ENCODE peak calls at places on chromosomes 12 and 14, in eight cellular contexts. One of them, this sample, is unnamed.

GRCh38 chr12:111435661-111436201 is 30.0 kb downstream of the SH2B3 start:
- DNase-seq in AG10803: no peak
- DNase-seq in GM12865: peak; percentile 45
- DNase-seq in HFF-Myc: no peak
- DNase-seq in astrocyte of the spinal cord: no peak
- DNase-seq in BE2C: no peak
- DNase-seq in psoas muscle: no peak
- DNase-seq in pancreas: no peak
- DNase-seq in this sample: no peak

GRCh38 chr14:102220031-102220430 is 80.3 kb downstream of the WDR20 start:
- DNase-seq in AG10803: no peak
- DNase-seq in GM12865: peak; percentile 78
- DNase-seq in HFF-Myc: no peak
- DNase-seq in astrocyte of the spinal cord: no peak
- DNase-seq in BE2C: no peak
- DNase-seq in psoas muscle: no peak
- DNase-seq in pancreas: no peak
- DNase-seq in this sample: no peak

GRCh38 chr12:96078281-96078761 is 42.9 kb upstream of the LTA4H start:
- DNase-seq in AG10803: no peak
- DNase-seq in GM12865: no peak
- DNase-seq in HFF-Myc: no peak
- DNase-seq in astrocyte of the spinal cord: no peak
- DNase-seq in BE2C: no peak
- DNase-seq in psoas muscle: peak; percentile 69
- DNase-seq in pancreas: no peak
- DNase-seq in this sample: no peak

GRCh38 chr14:21300892-21301291 is 21.0 kb downstream of the RPGRIP1 start:
- DNase-seq in AG10803: no peak
- DNase-seq in GM12865: peak; percentile 28
- DNase-seq in HFF-Myc: no peak
- DNase-seq in astrocyte of the spinal cord: no peak
- DNase-seq in BE2C: peak; percentile 71
- DNase-seq in psoas muscle: no peak
- DNase-seq in pancreas: no peak
- DNase-seq in this sample: no peak

GRCh38 chr12:111398530-111398929 is 7.2 kb upstream of the SH2B3 start:
- DNase-seq in AG10803: no peak
- DNase-seq in GM12865: no peak
- DNase-seq in HFF-Myc: no peak
- DNase-seq in astrocyte of the spinal cord: no peak
- DNase-seq in BE2C: no peak
- DNase-seq in psoas muscle: no peak
- DNase-seq in pancreas: no peak
- DNase-seq in this sample: no peak

GRCh38 chr12:1744932-1745331 is 54.1 kb downstream of the ADIPOR2 start:
- DNase-seq in AG10803: peak; percentile 7
- DNase-seq in GM12865: no peak
- DNase-seq in HFF-Myc: no peak
- DNase-seq in astrocyte of the spinal cord: no peak
- DNase-seq in BE2C: no peak
- DNase-seq in psoas muscle: no peak
- DNase-seq in pancreas: no peak
- DNase-seq in this sample: no peak

GRCh38 chr14:27427796-27428195 is 830.0 kb upstream of the NOVA1 start:
- DNase-seq in AG10803: peak; percentile 24
- DNase-seq in GM12865: no peak
- DNase-seq in HFF-Myc: no peak
- DNase-seq in astrocyte of the spinal cord: peak; percentile 51
- DNase-seq in BE2C: no peak
- DNase-seq in psoas muscle: no peak
- DNase-seq in pancreas: no peak
- DNase-seq in this sample: no peak

GRCh38 chr12:44876554-44877275 is 600 bp upstream of the NELL2 start:
- DNase-seq in AG10803: peak; percentile 10
- DNase-seq in GM12865: peak; percentile 5
- DNase-seq in HFF-Myc: no peak
- DNase-seq in astrocyte of the spinal cord: peak; percentile 38
- DNase-seq in BE2C: peak; percentile 27
- DNase-seq in psoas muscle: peak; percentile 45
- DNase-seq in pancreas: peak; percentile 20
- DNase-seq in this sample: no peak

GRCh38 chr12:131872154-131873046 is 22.0 kb upstream of the ULK1 start:
- DNase-seq in AG10803: peak; percentile 83
- DNase-seq in GM12865: no peak
- DNase-seq in HFF-Myc: no peak
- DNase-seq in astrocyte of the spinal cord: peak; percentile 79
- DNase-seq in BE2C: peak; percentile 73
- DNase-seq in psoas muscle: no peak
- DNase-seq in pancreas: no peak
- DNase-seq in this sample: peak; percentile 32

GRCh38 chr12:108495054-108495453 is 20.0 kb upstream of the FICD start:
- DNase-seq in AG10803: no peak
- DNase-seq in GM12865: peak; percentile 68
- DNase-seq in HFF-Myc: no peak
- DNase-seq in astrocyte of the spinal cord: peak; percentile 32
- DNase-seq in BE2C: peak; percentile 72
- DNase-seq in psoas muscle: no peak
- DNase-seq in pancreas: no peak
- DNase-seq in this sample: no peak

GRCh38 chr12:21559855-21560569 is 33.9 kb downstream of the SPX start:
- DNase-seq in AG10803: peak; percentile 2
- DNase-seq in GM12865: no peak
- DNase-seq in HFF-Myc: no peak
- DNase-seq in astrocyte of the spinal cord: peak; percentile 5
- DNase-seq in BE2C: no peak
- DNase-seq in psoas muscle: no peak
- DNase-seq in pancreas: peak; percentile 32
- DNase-seq in this sample: peak; percentile 5

GRCh38 chr14:50394713-50395112 is 2.0 kb downstream of the CDKL1 start:
- DNase-seq in AG10803: no peak
- DNase-seq in GM12865: no peak
- DNase-seq in HFF-Myc: no peak
- DNase-seq in astrocyte of the spinal cord: no peak
- DNase-seq in BE2C: no peak
- DNase-seq in psoas muscle: no peak
- DNase-seq in pancreas: no peak
- DNase-seq in this sample: no peak

GRCh38 chr14:50399251-50400032 is 2.8 kb upstream of the CDKL1 start:
- DNase-seq in AG10803: peak; percentile 63
- DNase-seq in GM12865: no peak
- DNase-seq in HFF-Myc: no peak
- DNase-seq in astrocyte of the spinal cord: peak; percentile 59
- DNase-seq in BE2C: peak; percentile 57
- DNase-seq in psoas muscle: no peak
- DNase-seq in pancreas: peak; percentile 44
- DNase-seq in this sample: no peak

GRCh38 chr14:50396636-50397460 is at the start of gene CDKL1:
- DNase-seq in AG10803: peak; percentile 54
- DNase-seq in GM12865: peak; percentile 63
- DNase-seq in HFF-Myc: no peak
- DNase-seq in astrocyte of the spinal cord: peak; percentile 72
- DNase-seq in BE2C: peak; percentile 79
- DNase-seq in psoas muscle: peak; percentile 80
- DNase-seq in pancreas: peak; percentile 76
- DNase-seq in this sample: no peak

GRCh38 chr14:50397461-50398196 is 948 bp upstream of the CDKL1 start:
- DNase-seq in AG10803: peak; percentile 21
- DNase-seq in GM12865: no peak
- DNase-seq in HFF-Myc: no peak
- DNase-seq in astrocyte of the spinal cord: peak; percentile 16
- DNase-seq in BE2C: peak; percentile 49
- DNase-seq in psoas muscle: peak; percentile 61
- DNase-seq in pancreas: peak; percentile 45
- DNase-seq in this sample: no peak

DNA sequence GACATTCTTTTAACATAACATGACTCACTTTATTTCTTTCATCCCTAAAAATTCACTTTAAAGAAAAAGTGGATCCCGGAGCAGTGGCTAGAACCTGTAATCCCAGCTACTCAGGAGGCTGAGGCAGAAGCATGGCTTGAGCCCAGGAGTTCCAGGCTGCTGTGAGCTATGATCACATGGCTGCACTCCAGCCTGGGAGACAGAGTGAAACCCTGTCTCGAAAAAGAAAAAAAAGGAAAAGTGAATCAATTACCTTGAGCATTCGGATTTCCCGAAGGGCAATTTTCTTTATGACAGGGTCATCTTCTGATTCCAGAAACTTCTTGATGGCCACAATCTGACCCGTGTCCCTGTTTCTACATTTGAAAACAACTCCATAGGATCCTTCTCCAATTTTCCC is 1.2 kb downstream of the CDKL1 start:
- DNase-seq in AG10803: peak; percentile 26
- DNase-seq in GM12865: no peak
- DNase-seq in HFF-Myc: no peak
- DNase-seq in astrocyte of the spinal cord: no peak
- DNase-seq in BE2C: no peak
- DNase-seq in psoas muscle: no peak
- DNase-seq in pancreas: no peak
- DNase-seq in this sample: no peak
- H3K4me3 ChIP-seq in AG10803: peak overlapping the region; percentile 76
- H3K4me3 ChIP-seq in GM12865: peak overlapping the region; percentile 21
- H3K4me3 ChIP-seq in HFF-Myc: peak overlapping the region; percentile 67
- H3K4me3 ChIP-seq in astrocyte of the spinal cord: peak overlapping the region; percentile 68
- H3K4me3 ChIP-seq in BE2C: no peak overlapping the region
- H3K4me3 ChIP-seq in psoas muscle: peak overlapping the region; percentile 77
- H3K4me3 ChIP-seq in pancreas: peak overlapping the region; percentile 85
- H3K4me3 ChIP-seq in this sample: peak overlapping the region; percentile 55

GRCh38 chr12:43338848-43339526 is 213.0 kb downstream of the ADAMTS20 start:
- DNase-seq in AG10803: peak; percentile 54
- DNase-seq in GM12865: peak; percentile 50
- DNase-seq in HFF-Myc: peak; percentile 44
- DNase-seq in astrocyte of the spinal cord: peak; percentile 86
- DNase-seq in BE2C: peak; percentile 14
- DNase-seq in psoas muscle: no peak
- DNase-seq in pancreas: no peak
- DNase-seq in this sample: peak; percentile 49

GRCh38 chr12:43337571-43338497 is 214.2 kb downstream of the ADAMTS20 start:
- DNase-seq in AG10803: no peak
- DNase-seq in GM12865: no peak
- DNase-seq in HFF-Myc: no peak
- DNase-seq in astrocyte of the spinal cord: peak; percentile 18
- DNase-seq in BE2C: no peak
- DNase-seq in psoas muscle: no peak
- DNase-seq in pancreas: no peak
- DNase-seq in this sample: no peak

GRCh38 chr12:43332977-43333649 is 218.9 kb downstream of the ADAMTS20 start:
- DNase-seq in AG10803: no peak
- DNase-seq in GM12865: no peak
- DNase-seq in HFF-Myc: no peak
- DNase-seq in astrocyte of the spinal cord: peak; percentile 48
- DNase-seq in BE2C: peak; percentile 32
- DNase-seq in psoas muscle: no peak
- DNase-seq in pancreas: no peak
- DNase-seq in this sample: no peak

GRCh38 chr12:43333650-43334043 is 218.4 kb downstream of the ADAMTS20 start:
- DNase-seq in AG10803: no peak
- DNase-seq in GM12865: no peak
- DNase-seq in HFF-Myc: no peak
- DNase-seq in astrocyte of the spinal cord: no peak
- DNase-seq in BE2C: peak; percentile 32
- DNase-seq in psoas muscle: no peak
- DNase-seq in pancreas: no peak
- DNase-seq in this sample: no peak

DNA sequence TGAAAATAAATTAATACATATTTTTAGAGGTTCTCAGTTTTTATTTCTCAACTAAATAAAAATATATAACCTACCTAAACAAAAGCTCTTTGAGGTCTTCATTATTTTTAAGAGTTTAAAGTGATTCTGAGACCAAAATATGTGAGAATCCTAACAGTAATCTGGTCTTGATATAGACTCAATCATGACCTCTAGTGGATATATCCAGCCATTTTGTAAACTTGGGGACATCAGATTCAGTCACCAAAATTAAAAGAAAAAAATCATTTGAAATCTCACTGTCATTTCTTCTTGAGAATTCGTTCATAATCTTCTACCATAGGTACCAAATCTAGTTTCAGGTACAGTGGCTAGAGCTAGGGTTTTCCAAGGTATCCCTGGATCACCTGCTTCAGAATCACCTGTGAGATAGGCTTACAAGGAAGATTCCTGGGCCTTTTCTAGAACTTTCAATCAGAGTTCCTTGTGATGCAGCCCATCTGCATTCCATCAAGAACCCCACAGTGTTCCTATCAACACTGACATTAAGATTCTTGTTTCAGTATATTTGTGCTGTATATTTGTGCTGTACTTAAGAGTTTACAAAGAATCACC is 214.9 kb downstream of the ADAMTS20 start:
- DNase-seq in AG10803: peak; percentile 34
- DNase-seq in GM12865: peak; percentile 22
- DNase-seq in HFF-Myc: no peak
- DNase-seq in astrocyte of the spinal cord: peak; percentile 66
- DNase-seq in BE2C: no peak
- DNase-seq in psoas muscle: no peak
- DNase-seq in pancreas: no peak
- DNase-seq in this sample: no peak
- TF ChIP-seq CTCF in AG10803: peak; percentile 61
- TF ChIP-seq CTCF in GM12865: peak; percentile 16
- TF ChIP-seq CTCF in HFF-Myc: peak; percentile 36
- TF ChIP-seq CTCF in astrocyte of the spinal cord: peak; percentile 52
- TF ChIP-seq CTCF in BE2C: peak; percentile 60
- TF ChIP-seq CTCF in psoas muscle: peak; percentile 41
- TF ChIP-seq CTCF in pancreas: no peak
- TF ChIP-seq CTCF in this sample: peak; percentile 50

DNA sequence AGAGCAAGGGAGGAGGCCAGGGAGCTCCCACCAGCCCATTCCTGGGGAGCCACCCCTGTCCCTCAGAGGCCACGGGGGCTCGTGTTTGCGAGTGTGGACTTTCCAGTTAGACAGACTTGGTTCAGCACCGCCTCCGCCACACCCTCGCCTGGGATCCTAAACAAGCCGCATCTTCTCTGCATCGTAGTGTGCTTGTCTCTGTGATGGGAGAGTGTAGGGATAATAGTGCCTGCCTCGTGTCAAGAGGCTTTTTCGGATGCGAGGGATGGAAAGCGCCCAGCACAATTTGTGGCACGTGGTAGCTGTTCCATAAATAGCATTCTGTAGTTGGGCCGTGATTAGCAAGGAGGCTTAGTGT is 1.3 kb upstream of the PPP1R13B start:
- DNase-seq in AG10803: no peak
- DNase-seq in GM12865: no peak
- DNase-seq in HFF-Myc: no peak
- DNase-seq in astrocyte of the spinal cord: no peak
- DNase-seq in BE2C: no peak
- DNase-seq in psoas muscle: no peak
- DNase-seq in pancreas: no peak
- DNase-seq in this sample: no peak
- H3K4me3 ChIP-seq in AG10803: no peak overlapping the region
- H3K4me3 ChIP-seq in GM12865: no peak overlapping the region
- H3K4me3 ChIP-seq in HFF-Myc: no peak overlapping the region
- H3K4me3 ChIP-seq in astrocyte of the spinal cord: no peak overlapping the region
- H3K4me3 ChIP-seq in BE2C: peak overlapping the region; percentile 61
- H3K4me3 ChIP-seq in psoas muscle: peak overlapping the region; percentile 85
- H3K4me3 ChIP-seq in pancreas: peak overlapping the region; percentile 73
- H3K4me3 ChIP-seq in this sample: no peak overlapping the region

DNA sequence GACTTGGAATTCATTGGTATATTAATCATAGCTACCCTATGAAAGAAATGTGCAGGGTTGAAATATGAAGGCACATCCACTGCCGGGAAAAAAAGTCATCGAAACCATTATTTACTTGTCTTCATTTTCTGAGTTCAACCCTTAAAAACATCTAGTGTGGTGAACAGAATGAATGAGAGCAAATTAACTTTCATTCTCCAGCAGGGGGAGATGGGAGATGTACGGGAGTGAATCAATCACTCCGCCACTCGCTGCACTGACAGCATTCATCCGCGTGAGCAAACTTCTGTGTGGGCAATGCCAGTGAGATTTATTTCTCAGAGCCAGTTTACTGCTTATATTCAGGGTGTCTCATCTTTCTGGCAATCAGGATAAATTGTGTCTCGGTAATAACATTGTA is 463.5 kb upstream of the MIS18BP1 start:
- DNase-seq in AG10803: no peak
- DNase-seq in GM12865: peak; percentile 9
- DNase-seq in HFF-Myc: no peak
- DNase-seq in astrocyte of the spinal cord: peak; percentile 12
- DNase-seq in BE2C: peak; percentile 59
- DNase-seq in psoas muscle: no peak
- DNase-seq in pancreas: no peak
- DNase-seq in this sample: no peak
- TF ChIP-seq CTCF in AG10803: no peak
- TF ChIP-seq CTCF in GM12865: no peak
- TF ChIP-seq CTCF in HFF-Myc: peak; percentile 28
- TF ChIP-seq CTCF in astrocyte of the spinal cord: peak; percentile 24
- TF ChIP-seq CTCF in BE2C: peak; percentile 71
- TF ChIP-seq CTCF in psoas muscle: peak; percentile 4
- TF ChIP-seq CTCF in pancreas: no peak
- TF ChIP-seq CTCF in this sample: no peak

This sample was measured in AG09309.